ENCODE peak calls at places on chromosomes 2 and 18, in seven cellular contexts. F, D, R, I, Y, M and C are unnamed samples.
A peak's percentile ranks its signal among the peaks of the same experiment; 100 is the strongest.

GRCh38 chr2:32559136-32559535 is 68.7 kb upstream of the TTC27 start:
- DNase-seq in I (no peak), R (peak; percentile 14), M (no peak), D (no peak), Y (no peak), F (peak; percentile 38), C (no peak)

GRCh38 chr2:224948859-224949258 is 93.4 kb downstream of the DOCK10 start:
- DNase-seq in D (no peak), M (no peak), I (no peak), F (no peak), Y (no peak), R (peak; percentile 71), C (no peak)

GRCh38 chr18:36349552-36349951 is 52.0 kb downstream of the FHOD3 start:
- DNase-seq in I (no peak), Y (no peak), R (peak; percentile 11), D (no peak), F (no peak), M (no peak), C (no peak)

GRCh38 chr2:13006829-13007715 is 290.3 kb downstream of the TRIB2 start:
- DNase-seq in Y (peak; percentile 79), M (peak; percentile 62), D (peak; percentile 78), R (peak; percentile 67), F (peak; percentile 76), I (peak; percentile 71), C (peak; percentile 74)

GRCh38 chr18:73549236-73549635 is 598.4 kb downstream of the FBXO15 start:
- DNase-seq in D (no peak), R (peak; percentile 8), Y (no peak), F (no peak), I (no peak), M (no peak), C (no peak)

GRCh38 chr2:209145941-209146681 is 277.7 kb upstream of the MAP2 start:
- DNase-seq in F (no peak), Y (no peak), R (no peak), M (no peak), D (no peak), I (no peak), C (no peak)

GRCh38 chr2:31729442-31730092 is 148.8 kb upstream of the SRD5A2 start:
- DNase-seq in I (peak; percentile 13), D (no peak), F (no peak), R (peak; percentile 37), Y (no peak), M (peak; percentile 54), C (peak; percentile 22)

GRCh38 chr2:35462226-35462983 is 893.2 kb upstream of the CRIM1 start:
- DNase-seq in R (no peak), M (no peak), F (no peak), I (no peak), D (no peak), Y (no peak), C (no peak)

GRCh38 chr18:57051586-57052044 is 95.3 kb upstream of the BOD1L2 start:
- DNase-seq in I (peak; percentile 44), Y (no peak), M (no peak), R (no peak), F (no peak), D (peak; percentile 83), C (no peak)

GRCh38 chr2:227415538-227416424 is 28.0 kb upstream of the SCYGR1 start:
- DNase-seq in Y (peak; percentile 20), F (no peak), D (no peak), M (no peak), R (peak; percentile 55), I (no peak), C (no peak)

DNA sequence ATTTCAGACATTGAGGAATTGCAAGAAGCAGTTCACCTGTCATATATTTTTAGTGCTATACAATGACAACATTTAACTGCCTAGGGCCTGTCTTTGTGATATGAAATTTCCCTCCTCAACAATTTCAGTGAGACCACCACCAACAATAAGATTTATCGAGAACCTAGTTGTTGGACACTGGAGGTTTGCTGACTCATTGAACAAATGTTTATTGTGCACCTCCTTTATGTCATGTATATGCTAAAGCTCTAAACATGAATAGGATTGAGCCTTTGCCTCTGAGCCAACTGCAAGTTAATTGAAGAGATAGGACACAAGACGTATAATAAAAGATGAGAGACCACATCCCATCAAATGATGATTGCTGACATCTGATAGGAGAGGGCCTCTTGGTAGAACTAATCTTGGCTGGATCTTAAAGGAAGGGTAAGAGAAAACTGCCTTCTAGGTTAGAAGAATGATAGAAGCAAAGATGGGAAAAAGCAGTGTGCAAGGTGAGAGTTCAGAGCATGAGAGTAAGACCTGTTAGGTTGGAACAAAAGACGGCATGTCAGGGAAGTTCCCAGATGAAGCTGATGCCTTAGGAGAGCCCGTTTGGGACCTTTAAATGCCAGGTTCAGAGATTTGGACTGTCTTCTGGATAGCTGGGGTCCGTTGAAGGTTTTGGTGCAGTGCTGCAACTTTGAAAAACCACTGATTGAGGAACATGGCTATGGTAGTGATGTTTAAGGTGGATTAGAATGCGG is 133.1 kb upstream of the EML6 start:
- DNase-seq in I (no peak), D (no peak), M (no peak), Y (no peak), R (no peak), F (no peak), C (peak; percentile 85)
- H3K4me3 ChIP-seq in I (no peak overlapping the region), D (no peak overlapping the region), M (no peak overlapping the region), Y (no peak overlapping the region), R (no peak overlapping the region), F (no peak overlapping the region), C (no peak overlapping the region)

GRCh38 chr18:8003878-8004675 is 437.0 kb downstream of the PTPRM start:
- DNase-seq in I (no peak), R (no peak), M (no peak), Y (no peak), F (no peak), D (no peak), C (no peak)
- H3K4me3 ChIP-seq in I (no peak overlapping the region), R (no peak overlapping the region), M (no peak overlapping the region), Y (no peak overlapping the region), F (no peak overlapping the region), D (no peak overlapping the region), C (no peak overlapping the region)

GRCh38 chr18:26624443-26624842 is 76.1 kb upstream of the KCTD1 start:
- DNase-seq in D (no peak), Y (no peak), F (no peak), M (no peak), I (no peak), R (no peak), C (no peak)

GRCh38 chr18:26618130-26618529 is 69.8 kb upstream of the KCTD1 start:
- DNase-seq in I (no peak), M (no peak), R (no peak), F (no peak), D (no peak), Y (no peak), C (no peak)

GRCh38 chr18:26617151-26617554 is 68.8 kb upstream of the KCTD1 start:
- DNase-seq in Y (no peak), M (peak; percentile 47), R (peak; percentile 75), F (no peak), D (no peak), I (no peak), C (no peak)

GRCh38 chr18:26619350-26619749 is 71.0 kb upstream of the KCTD1 start:
- DNase-seq in Y (no peak), F (no peak), D (no peak), R (no peak), M (no peak), I (no peak), C (no peak)

DNA sequence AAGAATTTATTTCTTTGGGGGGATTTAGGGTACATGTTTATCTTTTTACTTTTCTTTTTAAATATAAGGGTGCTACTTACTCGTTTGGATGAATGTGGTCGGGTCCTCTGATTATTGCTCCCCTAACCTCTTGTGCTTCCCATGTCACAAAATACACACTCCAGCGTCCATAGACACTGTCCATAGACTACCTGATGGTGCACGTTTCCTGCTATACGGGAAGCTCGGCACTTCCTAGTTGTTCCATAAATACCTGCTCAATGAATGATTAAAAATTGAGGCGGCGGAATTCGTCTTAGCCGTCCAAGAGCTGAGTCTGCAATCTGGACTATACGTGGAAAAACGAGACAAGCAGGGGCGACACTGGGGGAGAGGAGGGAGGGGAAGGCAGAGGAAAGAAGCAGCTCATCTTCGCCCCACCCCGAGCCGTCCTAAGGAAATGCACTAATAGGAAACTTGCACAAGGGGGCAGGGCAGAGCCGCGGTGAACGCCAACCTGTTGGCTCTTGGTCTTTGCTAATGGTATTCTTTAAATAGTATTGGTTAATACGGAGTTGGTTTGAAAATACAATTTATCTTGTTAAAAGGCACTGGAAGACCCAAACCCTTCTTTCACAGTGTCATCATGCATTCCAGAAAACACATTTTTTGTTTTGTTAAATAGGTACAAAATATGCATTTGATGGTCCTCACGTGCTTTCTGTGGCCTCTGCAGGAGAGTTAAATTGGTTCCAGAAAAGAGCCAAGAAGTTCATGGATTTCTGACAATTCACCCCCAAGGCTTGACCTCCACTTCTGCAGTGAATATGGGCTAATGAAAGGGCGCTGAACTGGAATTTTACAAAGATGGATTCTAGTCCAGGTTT is 73.0 kb upstream of the KCTD1 start:
- DNase-seq in Y (peak; percentile 27), R (peak; percentile 1), I (peak; percentile 51), D (peak; percentile 62), M (peak; percentile 23), F (no peak), C (peak; percentile 65)
- H3K4me3 ChIP-seq in Y (peak overlapping the region; percentile 20), R (no peak overlapping the region), I (no peak overlapping the region), D (peak overlapping the region; percentile 60), M (peak overlapping the region; percentile 58), F (no peak overlapping the region), C (no peak overlapping the region)

GRCh38 chr2:145034511-145034910 is 514.6 kb upstream of the ZEB2 start:
- DNase-seq in I (no peak), Y (no peak), M (no peak), D (no peak), F (no peak), R (no peak), C (no peak)

GRCh38 chr2:145033438-145033837 is 513.5 kb upstream of the ZEB2 start:
- DNase-seq in D (no peak), R (no peak), F (no peak), I (no peak), Y (no peak), M (no peak), C (no peak)

GRCh38 chr2:145032791-145033190 is 512.9 kb upstream of the ZEB2 start:
- DNase-seq in D (no peak), F (no peak), I (no peak), M (no peak), R (no peak), Y (no peak), C (no peak)

GRCh38 chr2:145038041-145038525 is 518.2 kb upstream of the ZEB2 start:
- DNase-seq in F (no peak), R (no peak), I (no peak), Y (no peak), D (no peak), M (no peak), C (no peak)

GRCh38 chr2:145036421-145036901 is 516.5 kb upstream of the ZEB2 start:
- DNase-seq in M (no peak), D (no peak), I (no peak), Y (no peak), R (no peak), F (no peak), C (no peak)
- H3K4me3 ChIP-seq in M (no peak overlapping the region), D (no peak overlapping the region), I (no peak overlapping the region), Y (peak overlapping the region; percentile 7), R (no peak overlapping the region), F (no peak overlapping the region), C (no peak overlapping the region)

GRCh38 chr2:11744631-11745394 is 1.6 kb upstream of the LPIN1 start:
- DNase-seq in R (no peak), I (peak; percentile 44), F (no peak), M (peak; percentile 47), D (peak; percentile 93), Y (no peak), C (peak; percentile 8)
- H3K4me3 ChIP-seq in R (peak overlapping the region; percentile 6), I (peak overlapping the region; percentile 33), F (no peak overlapping the region), M (peak overlapping the region; percentile 60), D (peak overlapping the region; percentile 35), Y (peak overlapping the region; percentile 36), C (no peak overlapping the region)